ENCODE peak calls at places on chromosome 20, in four cellular contexts. One of them, this sample, is unnamed.

GRCh38 chr20:50727792-50728485 is 3.4 kb upstream of the PARD6B start:
- DNase-seq in colonic mucosa: no peak
- DNase-seq in DND-41: no peak
- DNase-seq in keratinocyte: no peak
- DNase-seq in this sample: no peak

GRCh38 chr20:4925842-4926530 is 75.3 kb downstream of the SLC23A2 start:
- DNase-seq in DND-41: no peak
- DNase-seq in colonic mucosa: peak; percentile 72
- DNase-seq in keratinocyte: no peak
- DNase-seq in this sample: no peak

GRCh38 chr20:2054911-2055310 is 46.7 kb upstream of the STK35 start:
- DNase-seq in keratinocyte: no peak
- DNase-seq in colonic mucosa: no peak
- DNase-seq in DND-41: no peak
- DNase-seq in this sample: no peak

GRCh38 chr20:38146628-38147027 is 18.4 kb downstream of the TGM2 start:
- DNase-seq in DND-41: no peak
- DNase-seq in keratinocyte: no peak
- DNase-seq in colonic mucosa: no peak
- DNase-seq in this sample: no peak

GRCh38 chr20:56393133-56393472 is 658 bp downstream of the CSTF1 start:
- DNase-seq in colonic mucosa: no peak
- DNase-seq in DND-41: peak; percentile 13
- DNase-seq in keratinocyte: no peak
- DNase-seq in this sample: no peak

GRCh38 chr20:10469599-10469998 is 34.5 kb downstream of the SLX4IP start:
- DNase-seq in DND-41: peak; percentile 29
- DNase-seq in keratinocyte: no peak
- DNase-seq in colonic mucosa: peak; percentile 44
- DNase-seq in this sample: no peak

GRCh38 chr20:10249048-10249770 is 30.6 kb downstream of the SNAP25 start:
- DNase-seq in colonic mucosa: no peak
- DNase-seq in keratinocyte: no peak
- DNase-seq in DND-41: no peak
- DNase-seq in this sample: no peak

GRCh38 chr20:37417857-37418501 is 72.0 kb downstream of the SRC start:
- DNase-seq in DND-41: no peak
- DNase-seq in colonic mucosa: no peak
- DNase-seq in keratinocyte: no peak
- DNase-seq in this sample: no peak

GRCh38 chr20:50804453-50805348 is 9.8 kb downstream of the BCAS4 start:
- DNase-seq in keratinocyte: no peak
- DNase-seq in DND-41: no peak
- DNase-seq in colonic mucosa: no peak
- DNase-seq in this sample: peak; percentile 54

GRCh38 chr20:62924567-62925419 is 1.5 kb downstream of the DIDO1 start:
- DNase-seq in colonic mucosa: peak; percentile 56
- DNase-seq in keratinocyte: no peak
- DNase-seq in DND-41: no peak
- DNase-seq in this sample: no peak

GRCh38 chr20:51420111-51420510 is 122.4 kb downstream of the NFATC2 start:
- DNase-seq in keratinocyte: no peak
- DNase-seq in DND-41: no peak
- DNase-seq in colonic mucosa: no peak
- DNase-seq in this sample: no peak

GRCh38 chr20:23159256-23159922 is 73.3 kb upstream of the CD93 start:
- DNase-seq in colonic mucosa: no peak
- DNase-seq in keratinocyte: no peak
- DNase-seq in DND-41: peak; percentile 56
- DNase-seq in this sample: no peak

GRCh38 chr20:62358171-62358719 is 8.9 kb downstream of the LAMA5 start:
- DNase-seq in colonic mucosa: no peak
- DNase-seq in keratinocyte: no peak
- DNase-seq in DND-41: no peak
- DNase-seq in this sample: no peak

GRCh38 chr20:3174442-3175263 is 1.3 kb upstream of the LZTS3 start:
- DNase-seq in DND-41: no peak
- DNase-seq in keratinocyte: no peak
- DNase-seq in colonic mucosa: no peak
- DNase-seq in this sample: no peak

GRCh38 chr20:38477747-38478146 is 5.1 kb downstream of the RALGAPB start:
- DNase-seq in colonic mucosa: no peak
- DNase-seq in DND-41: no peak
- DNase-seq in keratinocyte: no peak
- DNase-seq in this sample: no peak

GRCh38 chr20:4956200-4956810 is 45.0 kb downstream of the SLC23A2 start:
- DNase-seq in colonic mucosa: no peak
- DNase-seq in DND-41: no peak
- DNase-seq in keratinocyte: no peak
- DNase-seq in this sample: peak; percentile 43

GRCh38 chr20:18832801-18833200 is 19.2 kb downstream of the SCP2D1 start:
- DNase-seq in DND-41: no peak
- DNase-seq in keratinocyte: no peak
- DNase-seq in colonic mucosa: no peak
- DNase-seq in this sample: no peak

GRCh38 chr20:58550661-58551060 is 35.5 kb upstream of the APCDD1L start:
- DNase-seq in keratinocyte: no peak
- DNase-seq in colonic mucosa: peak; percentile 15
- DNase-seq in DND-41: no peak
- DNase-seq in this sample: no peak

GRCh38 chr20:50467618-50468373 is 42.4 kb upstream of the PTPN1 start:
- DNase-seq in DND-41: peak; percentile 43
- DNase-seq in colonic mucosa: peak; percentile 52
- DNase-seq in keratinocyte: no peak
- DNase-seq in this sample: no peak

GRCh38 chr20:1961374-1961773 is 32.5 kb downstream of the PDYN start:
- DNase-seq in keratinocyte: no peak
- DNase-seq in colonic mucosa: no peak
- DNase-seq in DND-41: no peak
- DNase-seq in this sample: no peak

GRCh38 chr20:56628015-56628872 is 862 bp upstream of the TFAP2C start:
- DNase-seq in DND-41: no peak
- DNase-seq in colonic mucosa: peak; percentile 27
- DNase-seq in keratinocyte: no peak
- DNase-seq in this sample: no peak

GRCh38 chr20:35200255-35200654 is 26.2 kb upstream of the MMP24 start:
- DNase-seq in colonic mucosa: no peak
- DNase-seq in DND-41: no peak
- DNase-seq in keratinocyte: no peak
- DNase-seq in this sample: no peak

GRCh38 chr20:63020681-63021080 is 13.9 kb upstream of the BHLHE23 start:
- DNase-seq in keratinocyte: no peak
- DNase-seq in colonic mucosa: no peak
- DNase-seq in DND-41: no peak
- DNase-seq in this sample: no peak

GRCh38 chr20:63322146-63322922 is 29.3 kb downstream of the COL20A1 start:
- DNase-seq in keratinocyte: no peak
- DNase-seq in colonic mucosa: no peak
- DNase-seq in DND-41: no peak
- DNase-seq in this sample: peak; percentile 0

GRCh38 chr20:37516697-37517370 is 4.2 kb upstream of the NNAT start:
- DNase-seq in DND-41: no peak
- DNase-seq in colonic mucosa: no peak
- DNase-seq in keratinocyte: no peak
- DNase-seq in this sample: no peak

GRCh38 chr20:58361549-58361948 is 27.5 kb upstream of the VAPB start:
- DNase-seq in DND-41: no peak
- DNase-seq in colonic mucosa: no peak
- DNase-seq in keratinocyte: no peak
- DNase-seq in this sample: no peak

GRCh38 chr20:40080059-40080652 is 608.9 kb downstream of the MAFB start:
- DNase-seq in colonic mucosa: no peak
- DNase-seq in keratinocyte: no peak
- DNase-seq in DND-41: no peak
- DNase-seq in this sample: no peak

GRCh38 chr20:24633521-24633920 is 164.1 kb downstream of the SYNDIG1 start:
- DNase-seq in keratinocyte: no peak
- DNase-seq in DND-41: no peak
- DNase-seq in colonic mucosa: no peak
- DNase-seq in this sample: no peak

GRCh38 chr20:19784511-19785172 is 26.6 kb downstream of the RIN2 start:
- DNase-seq in DND-41: peak; percentile 43
- DNase-seq in keratinocyte: peak; percentile 80
- DNase-seq in colonic mucosa: peak; percentile 73
- DNase-seq in this sample: no peak

GRCh38 chr20:57392130-57392445 is 892 bp downstream of the RBM38 start:
- DNase-seq in DND-41: no peak
- DNase-seq in colonic mucosa: no peak
- DNase-seq in keratinocyte: no peak
- DNase-seq in this sample: no peak

GRCh38 chr20:60804918-60805631 is 447.0 kb upstream of the CDH4 start:
- DNase-seq in DND-41: no peak
- DNase-seq in colonic mucosa: no peak
- DNase-seq in keratinocyte: no peak
- DNase-seq in this sample: no peak
- H3K9me3 ChIP-seq in DND-41: peaks cover 3% of the 10 kb centered on the region
- H3K9me3 ChIP-seq in colonic mucosa: no peaks in the 10 kb centered on the region
- H3K9me3 ChIP-seq in keratinocyte: no peaks in the 10 kb centered on the region
- H3K9me3 ChIP-seq in this sample: no peaks in the 10 kb centered on the region

GRCh38 chr20:42095221-42095620 is 477.0 kb upstream of the CHD6 start:
- DNase-seq in colonic mucosa: no peak
- DNase-seq in DND-41: no peak
- DNase-seq in keratinocyte: no peak
- DNase-seq in this sample: no peak

GRCh38 chr20:42093542-42094440 is 475.6 kb upstream of the CHD6 start:
- DNase-seq in DND-41: no peak
- DNase-seq in colonic mucosa: no peak
- DNase-seq in keratinocyte: no peak
- DNase-seq in this sample: no peak

GRCh38 chr20:42102000-42102399 is 483.8 kb upstream of the CHD6 start:
- DNase-seq in colonic mucosa: no peak
- DNase-seq in keratinocyte: no peak
- DNase-seq in DND-41: no peak
- DNase-seq in this sample: no peak

GRCh38 chr20:42100137-42100704 is 482.0 kb upstream of the CHD6 start:
- DNase-seq in DND-41: no peak
- DNase-seq in keratinocyte: no peak
- DNase-seq in colonic mucosa: no peak
- DNase-seq in this sample: no peak

GRCh38 chr20:42097741-42098140 is 479.6 kb upstream of the CHD6 start:
- DNase-seq in keratinocyte: no peak
- DNase-seq in DND-41: no peak
- DNase-seq in colonic mucosa: no peak
- DNase-seq in this sample: no peak
- H3K9me3 ChIP-seq in keratinocyte: no peaks in the 10 kb centered on the region
- H3K9me3 ChIP-seq in DND-41: no peaks in the 10 kb centered on the region
- H3K9me3 ChIP-seq in colonic mucosa: no peaks in the 10 kb centered on the region
- H3K9me3 ChIP-seq in this sample: no peaks in the 10 kb centered on the region

GRCh38 chr20:8474027-8474668 is 342.1 kb downstream of the PLCB1 start:
- DNase-seq in DND-41: no peak
- DNase-seq in colonic mucosa: no peak
- DNase-seq in keratinocyte: no peak
- DNase-seq in this sample: no peak
- H3K9me3 ChIP-seq in DND-41: no peaks in the 10 kb centered on the region
- H3K9me3 ChIP-seq in colonic mucosa: no peaks in the 10 kb centered on the region
- H3K9me3 ChIP-seq in keratinocyte: no peaks in the 10 kb centered on the region
- H3K9me3 ChIP-seq in this sample: no peaks in the 10 kb centered on the region

GRCh38 chr20:15544727-15545126 is 1028.5 kb downstream of the KIF16B start:
- DNase-seq in DND-41: no peak
- DNase-seq in keratinocyte: no peak
- DNase-seq in colonic mucosa: no peak
- DNase-seq in this sample: no peak

GRCh38 chr20:15547109-15547508 is 1026.1 kb downstream of the KIF16B start:
- DNase-seq in colonic mucosa: no peak
- DNase-seq in keratinocyte: no peak
- DNase-seq in DND-41: no peak
- DNase-seq in this sample: no peak

GRCh38 chr20:15546624-15547023 is 1026.6 kb downstream of the KIF16B start:
- DNase-seq in DND-41: no peak
- DNase-seq in keratinocyte: no peak
- DNase-seq in colonic mucosa: no peak
- DNase-seq in this sample: no peak

GRCh38 chr20:15542655-15543054 is 1030.6 kb downstream of the KIF16B start:
- DNase-seq in keratinocyte: no peak
- DNase-seq in colonic mucosa: no peak
- DNase-seq in DND-41: no peak
- DNase-seq in this sample: no peak
- H3K9me3 ChIP-seq in keratinocyte: no peaks in the 10 kb centered on the region
- H3K9me3 ChIP-seq in colonic mucosa: no peaks in the 10 kb centered on the region
- H3K9me3 ChIP-seq in DND-41: no peaks in the 10 kb centered on the region
- H3K9me3 ChIP-seq in this sample: no peaks in the 10 kb centered on the region

DNA sequence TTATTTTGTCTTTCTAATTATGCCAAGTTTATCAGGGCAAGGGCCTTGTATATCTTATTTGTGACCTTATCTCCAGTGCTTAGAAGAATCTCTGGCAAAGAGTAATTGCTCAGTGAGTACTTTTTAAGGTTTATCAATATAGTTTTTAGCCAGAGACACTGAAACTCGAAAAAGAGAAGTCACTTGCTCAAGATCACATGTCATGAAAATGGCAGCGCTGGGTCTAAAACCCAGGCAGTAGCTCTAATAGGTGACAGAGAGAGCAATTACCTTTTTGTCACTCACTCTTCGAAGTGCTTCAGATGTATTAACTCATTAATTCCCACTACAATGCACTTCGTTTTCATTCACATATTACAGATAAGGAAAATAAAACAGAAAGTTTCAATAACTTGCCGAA is 667.5 kb downstream of the DOK5 start:
- DNase-seq in keratinocyte: no peak
- DNase-seq in DND-41: no peak
- DNase-seq in colonic mucosa: no peak
- DNase-seq in this sample: no peak
- H3K9me3 ChIP-seq in keratinocyte: no peaks in the 10 kb centered on the region
- H3K9me3 ChIP-seq in DND-41: no peaks in the 10 kb centered on the region
- H3K9me3 ChIP-seq in colonic mucosa: no peaks in the 10 kb centered on the region
- H3K9me3 ChIP-seq in this sample: no peaks in the 10 kb centered on the region

DNA sequence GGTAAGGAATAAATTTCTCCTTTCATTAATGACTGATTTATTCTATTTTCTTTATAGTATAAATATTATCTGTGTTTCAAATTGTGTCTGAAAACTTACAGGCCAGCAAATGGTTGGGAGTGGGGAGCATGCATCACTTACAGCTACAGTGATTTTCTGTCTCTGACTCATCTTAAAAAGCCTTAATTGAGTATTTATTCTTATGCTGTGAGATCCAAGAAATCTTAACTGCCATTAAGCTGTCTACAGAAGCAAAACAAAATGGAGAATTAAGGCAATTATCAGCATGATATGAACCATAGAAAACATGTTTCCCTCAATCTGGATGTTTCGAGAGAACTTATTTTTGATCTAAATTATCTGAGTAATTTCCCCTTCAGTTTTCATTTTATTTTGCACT is 831.2 kb downstream of the KIF16B start:
- DNase-seq in keratinocyte: no peak
- DNase-seq in DND-41: no peak
- DNase-seq in colonic mucosa: no peak
- DNase-seq in this sample: no peak
- H3K9me3 ChIP-seq in keratinocyte: no peaks in the 10 kb centered on the region
- H3K9me3 ChIP-seq in DND-41: no peaks in the 10 kb centered on the region
- H3K9me3 ChIP-seq in colonic mucosa: no peaks in the 10 kb centered on the region
- H3K9me3 ChIP-seq in this sample: no peaks in the 10 kb centered on the region

This sample was measured in CD8-positive, alpha-beta memory T cell.